ENCODE peak calls at places on chromosomes 16 and 17, in four cellular contexts. One of them, this sample, is unnamed. For H3K36me3, the result is how much of the 10 kb centered on the place peaks cover.

GRCh38 chr17:54373970-54374369 is 526.7 kb upstream of the TOM1L1 start:
- DNase-seq in right atrium auricular region: no peak
- DNase-seq in NT2/D1: no peak
- DNase-seq in small intestine: no peak
- DNase-seq in this sample: no peak

GRCh38 chr17:44502598-44503079 is 567 bp downstream of the GPATCH8 start:
- DNase-seq in right atrium auricular region: no peak
- DNase-seq in NT2/D1: no peak
- DNase-seq in small intestine: peak
- DNase-seq in this sample: no peak

GRCh38 chr16:26680671-26681070 is 386.1 kb upstream of the C16orf82 start:
- DNase-seq in right atrium auricular region: no peak
- DNase-seq in NT2/D1: no peak
- DNase-seq in small intestine: no peak
- DNase-seq in this sample: no peak

GRCh38 chr16:65312071-65312470 is 190.2 kb upstream of the CDH11 start:
- DNase-seq in right atrium auricular region: no peak
- DNase-seq in NT2/D1: no peak
- DNase-seq in small intestine: no peak
- DNase-seq in this sample: no peak

GRCh38 chr17:74391771-74392170 is 24.5 kb downstream of the GPR142 start:
- DNase-seq in right atrium auricular region: no peak
- DNase-seq in NT2/D1: no peak
- DNase-seq in small intestine: no peak
- DNase-seq in this sample: no peak

GRCh38 chr17:44977065-44977464 is 9.0 kb upstream of the C1QL1 start:
- DNase-seq in right atrium auricular region: no peak
- DNase-seq in NT2/D1: no peak
- DNase-seq in small intestine: no peak
- DNase-seq in this sample: no peak

GRCh38 chr17:78255953-78256704 is 24.7 kb downstream of the TMEM235 start:
- DNase-seq in right atrium auricular region: no peak
- DNase-seq in NT2/D1: no peak
- DNase-seq in small intestine: no peak
- DNase-seq in this sample: no peak

GRCh38 chr16:58727028-58727781 is 6.9 kb downstream of the GOT2 start:
- DNase-seq in right atrium auricular region: no peak
- DNase-seq in NT2/D1: no peak
- DNase-seq in small intestine: no peak
- DNase-seq in this sample: no peak

GRCh38 chr16:66925322-66925840 is at the start of gene RRAD:
- DNase-seq in right atrium auricular region: no peak
- DNase-seq in NT2/D1: no peak
- DNase-seq in small intestine: no peak
- DNase-seq in this sample: peak

GRCh38 chr16:11423315-11424117 is 78.3 kb downstream of the RMI2 start:
- DNase-seq in right atrium auricular region: no peak
- DNase-seq in NT2/D1: no peak
- DNase-seq in small intestine: no peak
- DNase-seq in this sample: peak

GRCh38 chr17:55295411-55296170 is 30.8 kb downstream of the HLF start:
- DNase-seq in right atrium auricular region: peak
- DNase-seq in NT2/D1: peak
- DNase-seq in small intestine: peak
- DNase-seq in this sample: peak

GRCh38 chr17:64240741-64241347 is 22.2 kb downstream of the TEX2 start:
- DNase-seq in right atrium auricular region: peak
- DNase-seq in NT2/D1: no peak
- DNase-seq in small intestine: no peak
- DNase-seq in this sample: no peak

GRCh38 chr17:57553991-57554825 is 190.9 kb downstream of the CCDC182 start:
- DNase-seq in right atrium auricular region: peak
- DNase-seq in NT2/D1: peak
- DNase-seq in small intestine: no peak
- DNase-seq in this sample: peak

GRCh38 chr16:85610059-85610445 is 3.1 kb upstream of the GSE1 start:
- DNase-seq in right atrium auricular region: no peak
- DNase-seq in NT2/D1: no peak
- DNase-seq in small intestine: no peak
- DNase-seq in this sample: no peak

GRCh38 chr16:20851601-20852000 is 45.3 kb downstream of the REXO5 start:
- DNase-seq in right atrium auricular region: peak
- DNase-seq in NT2/D1: no peak
- DNase-seq in small intestine: peak
- DNase-seq in this sample: no peak

GRCh38 chr17:50735287-50735686 is 15.9 kb downstream of the LUC7L3 start:
- DNase-seq in right atrium auricular region: no peak
- DNase-seq in NT2/D1: no peak
- DNase-seq in small intestine: no peak
- DNase-seq in this sample: no peak

GRCh38 chr17:82948081-82948511 is 108.3 kb upstream of the ZNF750 start:
- DNase-seq in right atrium auricular region: no peak
- DNase-seq in NT2/D1: no peak
- DNase-seq in small intestine: no peak
- DNase-seq in this sample: no peak

GRCh38 chr16:53103811-53104210 is 49.0 kb downstream of the CHD9 start:
- DNase-seq in right atrium auricular region: no peak
- DNase-seq in NT2/D1: no peak
- DNase-seq in small intestine: no peak
- DNase-seq in this sample: no peak

GRCh38 chr17:44176257-44176656 is 5.8 kb downstream of the ASB16 start:
- DNase-seq in right atrium auricular region: no peak
- DNase-seq in NT2/D1: no peak
- DNase-seq in small intestine: no peak
- DNase-seq in this sample: no peak

GRCh38 chr16:16042076-16042475 is 92.7 kb downstream of the ABCC1 start:
- DNase-seq in right atrium auricular region: no peak
- DNase-seq in NT2/D1: no peak
- DNase-seq in small intestine: no peak
- DNase-seq in this sample: no peak

GRCh38 chr16:70737377-70738082 is 51.7 kb upstream of the MTSS2 start:
- DNase-seq in right atrium auricular region: no peak
- DNase-seq in NT2/D1: no peak
- DNase-seq in small intestine: peak
- DNase-seq in this sample: peak

GRCh38 chr17:61307905-61308886 is 91.4 kb upstream of the TBX2 start:
- DNase-seq in right atrium auricular region: no peak
- DNase-seq in NT2/D1: no peak
- DNase-seq in small intestine: no peak
- DNase-seq in this sample: peak

GRCh38 chr17:19874256-19874655 is 6.5 kb upstream of the ULK2 start:
- DNase-seq in right atrium auricular region: no peak
- DNase-seq in NT2/D1: no peak
- DNase-seq in small intestine: no peak
- DNase-seq in this sample: no peak

GRCh38 chr16:11104168-11105037 is 151.6 kb downstream of the SOCS1 start:
- DNase-seq in right atrium auricular region: no peak
- DNase-seq in NT2/D1: no peak
- DNase-seq in small intestine: no peak
- DNase-seq in this sample: no peak

GRCh38 chr17:57284984-57285646 is 28.8 kb downstream of the MSI2 start:
- DNase-seq in right atrium auricular region: no peak
- DNase-seq in NT2/D1: peak
- DNase-seq in small intestine: no peak
- DNase-seq in this sample: peak

GRCh38 chr16:11316331-11317015 is 28.8 kb upstream of the RMI2 start:
- DNase-seq in right atrium auricular region: no peak
- DNase-seq in NT2/D1: peak
- DNase-seq in small intestine: no peak
- DNase-seq in this sample: peak

GRCh38 chr16:14155572-14156213 is 84.6 kb downstream of the MRTFB start:
- DNase-seq in right atrium auricular region: no peak
- DNase-seq in NT2/D1: no peak
- DNase-seq in small intestine: no peak
- DNase-seq in this sample: no peak

GRCh38 chr16:75471723-75472634 is 7.5 kb upstream of the TMEM170A start:
- DNase-seq in right atrium auricular region: peak
- DNase-seq in NT2/D1: no peak
- DNase-seq in small intestine: peak
- DNase-seq in this sample: peak

GRCh38 chr17:43994272-43995149 is 9.9 kb upstream of the NAGS start:
- DNase-seq in right atrium auricular region: peak
- DNase-seq in NT2/D1: no peak
- DNase-seq in small intestine: peak
- DNase-seq in this sample: peak

GRCh38 chr16:2486645-2487516 is 12.0 kb downstream of the TBC1D24 start:
- DNase-seq in right atrium auricular region: no peak
- DNase-seq in NT2/D1: no peak
- DNase-seq in small intestine: peak
- DNase-seq in this sample: peak

GRCh38 chr16:27899736-27900135 is 163.8 kb downstream of the GSG1L start:
- DNase-seq in right atrium auricular region: no peak
- DNase-seq in NT2/D1: no peak
- DNase-seq in small intestine: no peak
- DNase-seq in this sample: no peak

GRCh38 chr16:51151435-51151950 is 423 bp upstream of the SALL1 start:
- DNase-seq in right atrium auricular region: no peak
- DNase-seq in NT2/D1: peak
- DNase-seq in small intestine: no peak
- DNase-seq in this sample: peak

GRCh38 chr17:39181303-39181702 is 15.3 kb upstream of the ARL5C start:
- DNase-seq in right atrium auricular region: no peak
- DNase-seq in NT2/D1: no peak
- DNase-seq in small intestine: no peak
- DNase-seq in this sample: no peak

DNA sequence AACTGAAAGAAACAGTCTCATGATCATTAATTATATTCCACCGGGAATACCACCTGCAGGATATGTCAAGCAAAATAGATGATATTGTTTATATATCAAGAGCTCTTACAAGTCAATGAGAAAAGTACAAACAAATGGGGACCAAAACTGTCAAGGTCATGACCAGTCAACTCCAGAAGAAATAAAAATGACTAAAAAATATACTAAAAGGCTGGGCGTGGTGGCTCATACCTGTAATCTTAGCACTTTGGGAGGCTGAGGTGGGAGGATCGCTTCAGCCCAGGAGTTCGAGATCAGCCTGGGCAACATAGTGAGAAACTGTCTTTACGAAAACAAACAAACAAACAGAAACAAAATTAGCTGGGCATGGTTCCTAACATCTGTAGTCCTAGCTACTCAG is 49.8 kb upstream of the SCNN1B start:
- DNase-seq in right atrium auricular region: no peak
- DNase-seq in NT2/D1: no peak
- DNase-seq in small intestine: no peak
- DNase-seq in this sample: no peak
- H3K36me3 ChIP-seq in right atrium auricular region: under half
- H3K36me3 ChIP-seq in NT2/D1: under half
- H3K36me3 ChIP-seq in small intestine: under half
- H3K36me3 ChIP-seq in this sample: under half

GRCh38 chr16:87333101-87333500 is 15.9 kb upstream of the C16orf95 start:
- DNase-seq in right atrium auricular region: no peak
- DNase-seq in NT2/D1: no peak
- DNase-seq in small intestine: no peak
- DNase-seq in this sample: no peak
- H3K36me3 ChIP-seq in right atrium auricular region: half or more
- H3K36me3 ChIP-seq in NT2/D1: half or more
- H3K36me3 ChIP-seq in small intestine: under half
- H3K36me3 ChIP-seq in this sample: under half

GRCh38 chr16:83899272-83899897 is 470 bp downstream of the MLYCD start:
- DNase-seq in right atrium auricular region: no peak
- DNase-seq in NT2/D1: peak
- DNase-seq in small intestine: peak
- DNase-seq in this sample: peak

GRCh38 chr16:83900611-83901010 is 1.7 kb downstream of the MLYCD start:
- DNase-seq in right atrium auricular region: no peak
- DNase-seq in NT2/D1: no peak
- DNase-seq in small intestine: no peak
- DNase-seq in this sample: no peak

GRCh38 chr16:83898463-83899271 is at the start of gene MLYCD:
- DNase-seq in right atrium auricular region: peak
- DNase-seq in NT2/D1: peak
- DNase-seq in small intestine: peak
- DNase-seq in this sample: peak

GRCh38 chr16:83899978-83900377 is 1.1 kb downstream of the MLYCD start:
- DNase-seq in right atrium auricular region: no peak
- DNase-seq in NT2/D1: no peak
- DNase-seq in small intestine: peak
- DNase-seq in this sample: no peak

GRCh38 chr16:83901101-83901500 is 2.2 kb downstream of the MLYCD start:
- DNase-seq in right atrium auricular region: no peak
- DNase-seq in NT2/D1: no peak
- DNase-seq in small intestine: no peak
- DNase-seq in this sample: no peak
- H3K36me3 ChIP-seq in right atrium auricular region: under half
- H3K36me3 ChIP-seq in NT2/D1: under half
- H3K36me3 ChIP-seq in small intestine: under half
- H3K36me3 ChIP-seq in this sample: under half

GRCh38 chr17:6394055-6394454 is 40.9 kb downstream of the AIPL1 start:
- DNase-seq in right atrium auricular region: no peak
- DNase-seq in NT2/D1: no peak
- DNase-seq in small intestine: no peak
- DNase-seq in this sample: no peak
- H3K36me3 ChIP-seq in right atrium auricular region: under half
- H3K36me3 ChIP-seq in NT2/D1: under half
- H3K36me3 ChIP-seq in small intestine: under half
- H3K36me3 ChIP-seq in this sample: under half

DNA sequence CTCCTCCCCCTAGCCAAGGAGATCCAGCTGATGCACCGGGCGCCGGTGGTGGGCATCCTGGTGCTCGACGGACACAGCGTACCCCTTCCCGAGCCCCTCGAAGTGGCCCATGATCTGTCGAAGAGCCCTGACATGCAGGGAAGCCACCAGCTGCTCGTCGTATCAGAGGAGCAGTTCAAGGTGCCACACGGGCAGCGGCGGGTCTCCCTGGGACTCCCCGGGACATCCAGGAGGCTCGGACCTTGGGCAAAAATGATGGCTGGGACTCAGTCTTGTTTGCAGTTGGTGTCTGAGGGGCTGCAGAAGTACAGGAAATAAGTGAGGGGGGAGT is 15.8 kb upstream of the MYO15B start:
- DNase-seq in right atrium auricular region: no peak
- DNase-seq in NT2/D1: no peak
- DNase-seq in small intestine: no peak
- DNase-seq in this sample: no peak
- H3K36me3 ChIP-seq in right atrium auricular region: under half
- H3K36me3 ChIP-seq in NT2/D1: under half
- H3K36me3 ChIP-seq in small intestine: under half
- H3K36me3 ChIP-seq in this sample: under half

DNA sequence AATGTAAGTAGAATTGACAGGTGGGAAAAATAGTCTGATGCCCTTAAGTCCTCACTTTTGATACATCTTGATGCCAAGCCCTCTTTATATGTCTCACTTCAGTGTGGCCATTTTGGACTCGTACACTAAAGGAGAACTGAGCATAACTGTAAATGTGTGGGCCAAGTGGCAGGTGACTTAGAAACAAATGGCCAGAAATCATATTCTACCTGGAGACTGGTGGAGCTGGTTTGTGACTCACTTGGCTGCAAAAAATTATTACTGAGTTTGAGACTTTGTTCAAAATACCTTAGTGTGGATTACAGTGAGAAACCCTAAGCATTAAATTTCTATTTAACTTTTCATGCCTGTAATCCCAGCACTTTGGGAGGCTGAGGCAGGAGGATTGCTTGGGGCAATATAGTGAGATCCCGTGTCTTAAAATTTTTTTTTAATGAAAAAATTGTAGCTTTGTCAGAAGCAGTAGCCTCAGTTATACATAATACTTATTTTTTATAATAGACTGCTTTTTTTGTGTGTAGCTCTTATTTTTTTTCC is 5.0 kb downstream of the HAPSTR1 start:
- DNase-seq in right atrium auricular region: no peak
- DNase-seq in NT2/D1: no peak
- DNase-seq in small intestine: no peak
- DNase-seq in this sample: no peak
- H3K36me3 ChIP-seq in right atrium auricular region: under half
- H3K36me3 ChIP-seq in NT2/D1: half or more
- H3K36me3 ChIP-seq in small intestine: under half
- H3K36me3 ChIP-seq in this sample: under half

This sample was measured in H7.